ENCODE peak calls at places on chromosome 10, in six cellular contexts. G is lower lobe of right lung, S is kidney epithelial cell, O is ascending aorta, K is left ventricle myocardium inferior, T is mucosa of descending colon. L is an unnamed sample.

GRCh38 chr10:102644646-102645387 is 538 bp downstream of the TRIM8 start:
- DNase-seq in G (peak; percentile 92), O (no peak), K (peak; percentile 85), S (no peak), T (peak; percentile 85), L (no peak)

GRCh38 chr10:80600251-80600650 is 62.5 kb downstream of the SH2D4B start:
- DNase-seq in S (no peak), K (no peak), T (no peak), O (no peak), G (no peak), L (no peak)

GRCh38 chr10:61993676-61994401 is 92.3 kb downstream of the ARID5B start:
- DNase-seq in O (no peak), S (no peak), T (no peak), K (no peak), G (no peak), L (no peak)

GRCh38 chr10:47164126-47164799 is 135.7 kb upstream of the GDF10 start:
- DNase-seq in O (no peak), K (no peak), G (no peak), T (no peak), S (no peak), L (no peak)

GRCh38 chr10:25487266-25487665 is 312.5 kb downstream of the GPR158 start:
- DNase-seq in T (no peak), K (no peak), O (no peak), G (no peak), S (no peak), L (no peak)

GRCh38 chr10:43292745-43293676 is 26.1 kb upstream of the RASGEF1A start:
- DNase-seq in G (peak; percentile 63), O (no peak), T (peak; percentile 70), S (no peak), K (no peak), L (no peak)

GRCh38 chr10:62067560-62067959 is 166.1 kb downstream of the ARID5B start:
- DNase-seq in K (no peak), S (no peak), T (no peak), O (no peak), G (no peak), L (no peak)

GRCh38 chr10:35390441-35390840 is 54.1 kb downstream of the CCNY start:
- DNase-seq in O (no peak), K (no peak), T (no peak), G (no peak), S (no peak), L (no peak)

GRCh38 chr10:87700031-87700796 is 40.5 kb downstream of the PAPSS2 start:
- DNase-seq in O (no peak), T (no peak), K (no peak), G (no peak), S (no peak), L (peak; percentile 62)

GRCh38 chr10:75405201-75406143 is 3.9 kb upstream of the ZNF503 start:
- DNase-seq in T (peak; percentile 32), O (no peak), G (peak; percentile 76), K (no peak), S (no peak), L (no peak)

GRCh38 chr10:130020651-130021372 is 56.7 kb upstream of the EBF3 start:
- DNase-seq in T (no peak), G (no peak), K (no peak), S (no peak), O (no peak), L (no peak)

GRCh38 chr10:99345350-99345749 is 16.2 kb downstream of the CNNM1 start:
- DNase-seq in T (no peak), O (no peak), K (no peak), S (no peak), G (no peak), L (peak; percentile 48)

GRCh38 chr10:44477021-44477420 is 92.1 kb upstream of the CXCL12 start:
- DNase-seq in O (no peak), S (no peak), G (no peak), T (no peak), K (no peak), L (no peak)

GRCh38 chr10:52609071-52609470 is 163.5 kb downstream of the MBL2 start:
- DNase-seq in S (no peak), K (no peak), O (no peak), G (no peak), T (no peak), L (no peak)

GRCh38 chr10:103917326-103918052 is 495 bp downstream of the STN1 start:
- DNase-seq in S (no peak), K (peak; percentile 56), G (peak; percentile 73), O (no peak), T (peak; percentile 67), L (no peak)

GRCh38 chr10:17257466-17258321 is 29.7 kb downstream of the VIM start:
- DNase-seq in K (no peak), T (peak; percentile 83), G (no peak), S (no peak), O (no peak), L (no peak)

GRCh38 chr10:17029581-17030271 is 99.9 kb downstream of the CUBN start:
- DNase-seq in T (peak; percentile 64), G (peak; percentile 77), K (peak; percentile 73), O (peak; percentile 23), S (no peak), L (no peak)

GRCh38 chr10:99975942-99976809 is 33.6 kb downstream of the DNMBP start:
- DNase-seq in G (no peak), S (no peak), K (no peak), O (no peak), T (no peak), L (no peak)

GRCh38 chr10:102644066-102644645 is at the start of gene TRIM8:
- DNase-seq in G (peak; percentile 74), S (no peak), O (no peak), T (peak; percentile 68), K (peak; percentile 53), L (no peak)

GRCh38 chr10:14325325-14325955 is 5.3 kb downstream of the FRMD4A start:
- DNase-seq in K (peak; percentile 22), G (peak; percentile 61), O (no peak), S (no peak), T (peak; percentile 63), L (no peak)

GRCh38 chr10:11403116-11403515 is 208.3 kb downstream of the USP6NL start:
- DNase-seq in G (no peak), S (no peak), K (no peak), T (peak; percentile 40), O (no peak), L (no peak)

GRCh38 chr10:68599754-68600040 is 39.6 kb downstream of the TET1 start:
- DNase-seq in S (no peak), O (no peak), K (no peak), T (no peak), G (no peak), L (no peak)
- H3K4me3 ChIP-seq in S (peak overlapping the region; percentile 42), O (peak overlapping the region; percentile 66), K (peak overlapping the region; percentile 67), T (no peak overlapping the region), G (peak overlapping the region; percentile 62), L (peak overlapping the region; percentile 28)

GRCh38 chr10:5891009-5891408 is 966 bp downstream of the FBH1 start:
- DNase-seq in S (no peak), G (no peak), K (no peak), T (no peak), O (no peak), L (no peak)
- TF ChIP-seq CTCF in S (no peak), G (no peak), K (no peak), T (no peak), O (no peak), L (no peak)

DNA sequence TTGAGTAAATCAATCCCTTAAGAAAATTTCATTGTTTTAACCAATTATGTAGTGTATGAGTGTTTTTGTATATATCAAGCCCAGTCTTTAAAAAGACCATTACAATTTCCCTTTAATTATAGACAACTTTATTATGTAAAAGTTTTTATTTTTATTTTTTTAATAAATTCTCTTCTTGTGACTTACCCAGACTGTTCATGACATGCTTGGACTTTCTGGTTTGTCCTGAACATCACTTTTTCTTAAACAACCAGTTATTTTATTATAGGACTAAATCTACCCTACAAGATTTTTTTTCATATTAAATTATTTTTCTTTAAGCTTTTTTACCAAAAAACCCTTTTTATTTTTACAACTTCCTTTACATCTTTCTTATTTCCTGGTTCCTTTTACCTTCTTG is 410.4 kb downstream of the ATRNL1 start:
- DNase-seq in O (no peak), S (no peak), T (no peak), G (no peak), K (no peak), L (no peak)
- H3K4me3 ChIP-seq in O (no peak overlapping the region), S (no peak overlapping the region), T (no peak overlapping the region), G (no peak overlapping the region), K (no peak overlapping the region), L (no peak overlapping the region)

GRCh38 chr10:6579193-6579903 is 728 bp downstream of the PRKCQ start:
- DNase-seq in O (no peak), T (no peak), K (no peak), G (peak; percentile 49), S (no peak), L (no peak)

GRCh38 chr10:6581750-6582697 is 1.9 kb upstream of the PRKCQ start:
- DNase-seq in S (no peak), K (no peak), G (no peak), O (no peak), T (no peak), L (no peak)

GRCh38 chr10:6578221-6579192 is 1.6 kb downstream of the PRKCQ start:
- DNase-seq in S (no peak), G (no peak), O (no peak), T (no peak), K (no peak), L (no peak)

GRCh38 chr10:6579904-6580278 is at the start of gene PRKCQ:
- DNase-seq in S (no peak), K (no peak), G (peak; percentile 51), T (peak; percentile 33), O (no peak), L (no peak)

DNA sequence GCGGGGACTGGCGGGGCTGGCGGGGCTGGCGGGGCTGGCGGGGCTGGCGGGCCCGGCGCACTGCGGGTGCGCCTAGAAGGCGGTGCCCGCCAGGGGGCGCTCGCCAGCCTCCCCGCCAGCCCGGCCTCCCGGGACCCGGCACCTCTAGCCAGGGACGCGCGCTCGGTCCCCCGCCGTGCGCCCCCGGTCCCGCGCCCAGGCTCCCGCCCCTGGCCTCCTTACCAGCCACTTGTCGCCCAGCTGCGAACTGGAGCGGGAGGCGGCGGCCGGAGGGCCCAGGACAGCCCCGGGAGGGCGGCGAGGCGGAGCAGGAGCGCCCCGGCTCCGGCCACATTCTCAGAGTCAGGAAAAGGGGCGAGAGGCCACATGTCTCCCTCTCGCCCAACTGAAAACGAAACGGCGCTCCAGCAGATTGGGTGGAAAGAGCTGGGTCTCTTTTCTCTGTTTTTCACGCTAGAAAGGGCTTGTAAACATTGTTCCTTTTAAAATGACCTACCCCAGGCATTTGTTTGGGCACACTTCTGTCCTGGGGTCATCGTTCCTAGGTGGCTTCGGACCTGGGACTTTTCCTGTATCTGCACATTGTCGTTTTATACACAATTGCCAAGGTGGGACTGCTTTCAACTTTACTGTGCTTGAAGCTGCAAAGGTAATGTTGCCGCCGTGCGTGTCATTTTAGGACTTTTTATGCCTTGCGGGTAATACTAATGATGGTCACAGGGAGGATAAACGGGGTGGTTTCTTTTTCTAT is 378 bp upstream of the PRKCQ start:
- DNase-seq in G (peak; percentile 88), O (no peak), T (peak; percentile 84), S (no peak), K (peak; percentile 62), L (peak; percentile 1)
- TF ChIP-seq CTCF in G (peak; percentile 41), O (no peak), T (peak; percentile 72), S (no peak), K (peak; percentile 69), L (no peak)